ENCODE peak calls at places on chromosome 6, in eight cellular contexts. K, T, V, M, E, J, N and F are unnamed samples.

GRCh38 chr6:166252601-166253000 is 55.6 kb downstream of the PRR18 start:
- DNase-seq in M (no peak), N (no peak), T (no peak), J (no peak), E (no peak), K (no peak), V (no peak), F (no peak)

GRCh38 chr6:133241088-133241900 is at the start of gene EYA4:
- DNase-seq in E (no peak), N (peak; percentile 86), V (no peak), K (peak; percentile 57), T (no peak), J (peak; percentile 19), M (no peak), F (peak; percentile 22)

GRCh38 chr6:12449447-12449846 is 159.3 kb downstream of the EDN1 start:
- DNase-seq in J (no peak), N (no peak), K (no peak), T (no peak), V (no peak), M (no peak), E (no peak), F (no peak)

GRCh38 chr6:138485586-138486248 is 13.6 kb downstream of the NHSL1 start:
- DNase-seq in E (no peak), J (no peak), V (no peak), N (no peak), T (no peak), M (no peak), K (no peak), F (no peak)

GRCh38 chr6:33927551-33927950 is 123.7 kb upstream of the MLN start:
- DNase-seq in K (no peak), V (no peak), M (no peak), E (no peak), J (peak; percentile 29), N (no peak), T (no peak), F (peak; percentile 16)

GRCh38 chr6:11161031-11161966 is 49.8 kb upstream of the ERVFRD-1 start:
- DNase-seq in K (no peak), E (no peak), N (no peak), V (no peak), M (no peak), J (peak; percentile 78), T (no peak), F (no peak)

GRCh38 chr6:104885518-104886043 is 25.9 kb upstream of the HACE1 start:
- DNase-seq in V (no peak), E (no peak), T (no peak), M (no peak), K (no peak), J (no peak), N (no peak), F (no peak)

GRCh38 chr6:1190361-1190760 is 121.5 kb upstream of the FOXQ1 start:
- DNase-seq in N (no peak), K (peak; percentile 35), J (peak; percentile 87), M (no peak), T (no peak), V (no peak), E (no peak), F (peak; percentile 79)

GRCh38 chr6:4693158-4693557 is 83.0 kb upstream of the CDYL start:
- DNase-seq in N (no peak), K (no peak), E (no peak), M (no peak), T (no peak), V (no peak), J (no peak), F (no peak)

GRCh38 chr6:11495565-11496145 is 41.9 kb upstream of the TMEM170B start:
- DNase-seq in K (no peak), J (no peak), T (no peak), M (no peak), V (no peak), E (no peak), N (no peak), F (no peak)

GRCh38 chr6:42405025-42405424 is 46.7 kb downstream of the TRERF1 start:
- DNase-seq in N (no peak), V (no peak), E (no peak), M (no peak), K (no peak), J (no peak), T (no peak), F (peak; percentile 74)

GRCh38 chr6:128655978-128656498 is 135.6 kb upstream of the PTPRK start:
- DNase-seq in K (peak; percentile 56), V (no peak), M (peak; percentile 85), T (no peak), N (no peak), E (no peak), J (peak; percentile 92), F (peak; percentile 88)

GRCh38 chr6:162442675-162443074 is 284.9 kb downstream of the PRKN start:
- DNase-seq in T (no peak), V (no peak), J (no peak), E (no peak), M (no peak), K (no peak), N (peak; percentile 67), F (no peak)

GRCh38 chr6:133240511-133241087 is 558 bp upstream of the EYA4 start:
- DNase-seq in M (no peak), K (peak; percentile 44), T (no peak), N (peak; percentile 89), V (no peak), E (no peak), J (no peak), F (no peak)

GRCh38 chr6:140602843-140603242 is 1228.4 kb upstream of the CITED2 start:
- DNase-seq in J (no peak), E (no peak), T (no peak), M (no peak), K (no peak), V (no peak), N (no peak), F (no peak)

GRCh38 chr6:137121401-137121997 is 51.9 kb downstream of the IL22RA2 start:
- DNase-seq in E (no peak), M (no peak), K (no peak), V (no peak), T (no peak), J (no peak), N (no peak), F (no peak)

GRCh38 chr6:108531332-108531731 is 29.4 kb upstream of the FOXO3 start:
- DNase-seq in T (no peak), M (no peak), V (no peak), J (no peak), E (no peak), K (no peak), N (no peak), F (no peak)

GRCh38 chr6:7727150-7727950 is 1.5 kb downstream of the BMP6 start:
- DNase-seq in V (no peak), M (no peak), T (no peak), N (peak; percentile 11), E (no peak), K (no peak), J (peak; percentile 16), F (peak; percentile 27)
- TF ChIP-seq CTCF in V (no peak), M (no peak), T (no peak), N (no peak), E (no peak), K (no peak), J (no peak), F (no peak)

GRCh38 chr6:35727206-35727934 is 9.5 kb upstream of the ARMC12 start:
- DNase-seq in M (no peak), T (peak; percentile 68), K (no peak), J (peak; percentile 76), N (peak; percentile 87), V (peak; percentile 81), E (peak; percentile 74), F (peak; percentile 65)
- H3K4me3 ChIP-seq in M (peak overlapping the region; percentile 66), T (peak overlapping the region; percentile 56), K (peak overlapping the region; percentile 74), J (peak overlapping the region; percentile 51), N (peak overlapping the region; percentile 72), V (no peak overlapping the region), E (peak overlapping the region; percentile 75), F (peak overlapping the region; percentile 70)

GRCh38 chr6:106729848-106730247 is 100.5 kb downstream of the QRSL1 start:
- DNase-seq in K (no peak), M (no peak), V (no peak), N (no peak), T (no peak), E (no peak), J (no peak), F (no peak)

GRCh38 chr6:106724848-106725247 is 95.5 kb downstream of the QRSL1 start:
- DNase-seq in V (no peak), J (peak; percentile 78), N (no peak), E (no peak), M (no peak), K (no peak), T (no peak), F (peak; percentile 11)

GRCh38 chr6:106728296-106728870 is 99.0 kb downstream of the QRSL1 start:
- DNase-seq in V (peak; percentile 42), M (no peak), E (no peak), J (peak; percentile 43), K (no peak), N (no peak), T (no peak), F (no peak)

GRCh38 chr6:106730264-106730663 is 100.9 kb downstream of the QRSL1 start:
- DNase-seq in K (no peak), V (no peak), T (no peak), E (no peak), J (no peak), M (no peak), N (no peak), F (no peak)

DNA sequence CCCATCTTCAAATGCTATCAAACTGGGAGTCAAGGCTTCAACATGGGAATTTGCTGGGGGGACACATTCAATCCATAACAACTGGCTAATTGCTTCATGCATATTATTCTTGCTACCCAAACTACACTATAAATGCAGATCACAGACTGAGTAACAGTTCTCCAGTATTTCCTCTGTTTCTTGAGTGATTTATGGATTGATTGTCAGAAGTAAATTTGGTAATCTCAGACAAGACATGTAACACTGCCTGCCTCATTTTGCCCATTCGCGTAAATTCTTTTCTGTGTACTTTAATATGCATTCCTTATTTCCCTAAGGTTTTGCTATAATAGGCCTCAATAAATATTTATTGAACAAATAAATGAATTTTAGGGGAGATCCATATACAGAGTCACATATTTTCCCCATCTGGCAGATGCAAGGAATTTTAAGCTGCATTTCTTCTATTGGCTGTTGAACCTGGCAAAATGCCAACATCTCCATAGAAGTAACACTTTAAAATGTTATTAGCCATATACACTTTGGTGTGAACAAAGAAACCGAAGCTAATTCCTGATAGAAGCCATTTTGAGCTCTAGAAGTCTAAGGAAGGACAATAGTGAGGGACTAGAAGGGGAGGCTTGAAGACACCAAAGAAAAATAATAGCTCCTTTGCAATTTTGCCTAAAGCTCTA is 98.2 kb downstream of the QRSL1 start:
- DNase-seq in K (no peak), M (no peak), V (no peak), J (no peak), N (no peak), E (no peak), T (no peak), F (no peak)
- TF ChIP-seq CTCF in K (no peak), M (no peak), V (no peak), J (no peak), N (no peak), E (no peak), T (no peak), F (no peak)

GRCh38 chr6:149451361-149452061 is 33.3 kb downstream of the ZC3H12D start:
- DNase-seq in V (peak; percentile 61), N (no peak), T (no peak), K (no peak), E (no peak), J (no peak), M (no peak), F (no peak)
- H3K4me3 ChIP-seq in V (no peak overlapping the region), N (no peak overlapping the region), T (peak overlapping the region; percentile 52), K (no peak overlapping the region), E (peak overlapping the region; percentile 77), J (peak overlapping the region; percentile 34), M (no peak overlapping the region), F (no peak overlapping the region)

GRCh38 chr6:156510242-156510641 is 266.9 kb upstream of the ARID1B start:
- DNase-seq in M (no peak), T (no peak), V (no peak), E (no peak), J (no peak), K (no peak), N (no peak), F (no peak)
- TF ChIP-seq CTCF in M (no peak), T (no peak), V (no peak), E (no peak), J (no peak), K (no peak), N (no peak), F (no peak)